ENCODE peak calls at places on chromosomes 6 and 20, in five cellular contexts. Q is foreskin fibroblast, Z is cardiac fibroblast, U is MCF 10A, F is lower lobe of right lung. G is an unnamed sample.

GRCh38 chr6:41735427-41736206 is at the start of gene TFEB:
- DNase-seq in Q (peak; percentile 86), Z (peak; percentile 93), U (peak; percentile 88), F (peak; percentile 98), G (peak; percentile 93)

GRCh38 chr6:152387091-152387490 is 250.1 kb downstream of the SYNE1 start:
- DNase-seq in Q (no peak), Z (no peak), U (no peak), F (no peak), G (no peak)

GRCh38 chr20:49983848-49984408 is 1.1 kb downstream of the SNAI1 start:
- DNase-seq in Q (no peak), Z (peak; percentile 68), U (no peak), F (no peak), G (no peak)

GRCh38 chr6:16494781-16495180 is 256.4 kb downstream of the GMPR start:
- DNase-seq in Q (no peak), Z (no peak), U (peak; percentile 61), F (no peak), G (no peak)

GRCh38 chr20:8132015-8132631 is at the start of gene PLCB1:
- DNase-seq in Q (peak; percentile 84), Z (peak; percentile 90), U (peak; percentile 79), F (peak; percentile 85), G (peak; percentile 93)

GRCh38 chr6:42313038-42313437 is 95.4 kb upstream of the MRPS10 start:
- DNase-seq in Q (peak; percentile 57), Z (peak; percentile 34), U (peak; percentile 17), F (no peak), G (no peak)

GRCh38 chr20:18255526-18255925 is 32.8 kb upstream of the ZNF133 start:
- DNase-seq in Q (no peak), Z (no peak), U (no peak), F (no peak), G (no peak)

GRCh38 chr6:38034269-38034914 is 214.9 kb downstream of the ZFAND3 start:
- DNase-seq in Q (peak; percentile 29), Z (peak; percentile 76), U (peak; percentile 40), F (no peak), G (no peak)

GRCh38 chr6:145315982-145316600 is 419.2 kb downstream of the EPM2A start:
- DNase-seq in Q (no peak), Z (no peak), U (no peak), F (no peak), G (no peak)

DNA sequence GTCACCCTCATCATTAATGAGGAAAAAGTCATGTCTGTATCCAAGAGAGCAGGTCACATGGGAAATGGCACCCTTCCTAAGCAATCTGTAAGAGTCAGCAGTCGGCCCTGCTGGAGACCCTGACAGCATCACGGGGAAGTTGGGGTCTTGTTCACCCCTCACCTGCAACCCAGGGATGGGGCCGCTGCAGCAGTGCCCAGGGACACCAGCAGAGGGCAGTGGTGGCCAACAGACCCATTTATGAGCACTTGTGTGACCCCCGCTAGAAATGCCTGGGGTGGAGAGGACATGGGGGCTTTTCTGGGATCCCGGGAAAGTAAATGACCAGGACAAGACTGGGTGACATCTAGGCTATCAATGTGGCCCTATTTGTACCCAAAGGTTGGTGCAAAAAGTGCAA is 35.9 kb downstream of the ANKRD60 start:
- DNase-seq in Q (no peak), Z (no peak), U (peak; percentile 16), F (no peak), G (no peak)
- TF ChIP-seq CTCF in Q (peak; percentile 51), Z (peak; percentile 78), U (peak; percentile 65), F (peak; percentile 65), G (peak; percentile 82)

GRCh38 chr6:21612067-21612745 is 18.7 kb downstream of the SOX4 start:
- DNase-seq in Q (no peak), Z (no peak), U (no peak), F (no peak), G (no peak)

GRCh38 chr6:21611485-21611884 is 17.9 kb downstream of the SOX4 start:
- DNase-seq in Q (no peak), Z (no peak), U (no peak), F (no peak), G (no peak)

GRCh38 chr6:21616005-21616404 is 22.5 kb downstream of the SOX4 start:
- DNase-seq in Q (no peak), Z (no peak), U (no peak), F (no peak), G (no peak)

GRCh38 chr6:21613809-21614208 is 20.3 kb downstream of the SOX4 start:
- DNase-seq in Q (no peak), Z (no peak), U (no peak), F (no peak), G (no peak)

GRCh38 chr6:21615504-21615903 is 22.0 kb downstream of the SOX4 start:
- DNase-seq in Q (no peak), Z (no peak), U (peak; percentile 14), F (no peak), G (no peak)
- TF ChIP-seq CTCF in Q (no peak), Z (no peak), U (no peak), F (no peak), G (no peak)

GRCh38 chr20:37543828-37544227 is 16.2 kb upstream of the BLCAP start:
- DNase-seq in Q (peak; percentile 57), Z (peak; percentile 59), U (peak; percentile 54), F (no peak), G (no peak)
- TF ChIP-seq CTCF in Q (peak; percentile 64), Z (peak; percentile 50), U (no peak), F (no peak), G (peak; percentile 49)

GRCh38 chr6:27650620-27651370 is 177.9 kb upstream of the ZNF184 start:
- DNase-seq in Q (no peak), Z (peak; percentile 57), U (peak; percentile 83), F (no peak), G (peak; percentile 71)
- TF ChIP-seq CTCF in Q (peak; percentile 5), Z (peak; percentile 30), U (no peak), F (no peak), G (peak; percentile 46)

G was measured in BE2C.